ENCODE peak calls at places on chromosomes 4 and X, in nine cellular contexts. F, P, G, T, V, Z, I, Y and E are unnamed samples.

GRCh38 chrX:25012433-25012735 is 3.4 kb downstream of the ARX start:
- DNase-seq in F (peak), P (no peak), G (no peak), T (no peak), V (no peak), Z (no peak), I (no peak), Y (no peak), E (no peak)

GRCh38 chr4:22668301-22668700 is 24.4 kb upstream of the GBA3 start:
- DNase-seq in F (no peak), P (no peak), G (peak), T (peak), V (no peak), Z (peak), I (no peak), Y (no peak), E (no peak)

GRCh38 chr4:77177196-77177595 is 20.2 kb downstream of the CCNG2 start:
- DNase-seq in F (no peak), P (no peak), G (no peak), T (no peak), V (no peak), Z (no peak), I (no peak), Y (no peak), E (no peak)

GRCh38 chrX:7108995-7109634 is 38.4 kb upstream of the STS start:
- DNase-seq in F (no peak), P (no peak), G (no peak), T (peak), V (no peak), Z (no peak), I (no peak), Y (no peak), E (no peak)

GRCh38 chr4:172061204-172061603 is 248.0 kb downstream of the GALNTL6 start:
- DNase-seq in F (no peak), P (no peak), G (no peak), T (no peak), V (peak), Z (no peak), I (no peak), Y (no peak), E (no peak)

GRCh38 chr4:144501231-144501780 is 144.7 kb upstream of the HHIP start:
- DNase-seq in F (no peak), P (no peak), G (peak), T (no peak), V (no peak), Z (no peak), I (no peak), Y (no peak), E (no peak)

GRCh38 chr4:177308125-177308524 is 1.5 kb upstream of the NEIL3 start:
- DNase-seq in F (no peak), P (no peak), G (peak), T (peak), V (no peak), Z (peak), I (no peak), Y (no peak), E (no peak)

GRCh38 chrX:71909956-71910355 is 689 bp upstream of the NHSL2 start:
- DNase-seq in F (peak), P (no peak), G (no peak), T (peak), V (no peak), Z (peak), I (no peak), Y (no peak), E (no peak)

GRCh38 chrX:48520976-48521352 is 644 bp upstream of the EBP start:
- DNase-seq in F (no peak), P (no peak), G (no peak), T (no peak), V (no peak), Z (no peak), I (no peak), Y (no peak), E (no peak)

GRCh38 chrX:108029928-108030711 is 14.7 kb upstream of the VSIG1 start:
- DNase-seq in F (no peak), P (no peak), G (no peak), T (no peak), V (peak), Z (no peak), I (no peak), Y (no peak), E (no peak)

GRCh38 chr4:110164251-110164650 is 34.2 kb downstream of the ELOVL6 start:
- DNase-seq in F (no peak), P (no peak), G (peak), T (peak), V (no peak), Z (peak), I (no peak), Y (no peak), E (no peak)

GRCh38 chr4:30770049-30770549 is 49.9 kb downstream of the PCDH7 start:
- DNase-seq in F (no peak), P (no peak), G (no peak), T (peak), V (no peak), Z (peak), I (no peak), Y (no peak), E (no peak)

GRCh38 chr4:27008693-27009092 is 148.1 kb downstream of the STIM2 start:
- DNase-seq in F (no peak), P (no peak), G (no peak), T (no peak), V (no peak), Z (peak), I (no peak), Y (no peak), E (no peak)

GRCh38 chr4:8544741-8545438 is 35.3 kb upstream of the GPR78 start:
- DNase-seq in F (no peak), P (no peak), G (peak), T (peak), V (no peak), Z (peak), I (no peak), Y (no peak), E (no peak)

GRCh38 chr4:165464813-165465381 is 86.1 kb downstream of the CPE start:
- DNase-seq in F (no peak), P (no peak), G (peak), T (peak), V (peak), Z (peak), I (no peak), Y (no peak), E (peak)

GRCh38 chr4:138200236-138200590 is 41.9 kb downstream of the SLC7A11 start:
- DNase-seq in F (no peak), P (no peak), G (no peak), T (no peak), V (no peak), Z (no peak), I (no peak), Y (no peak), E (no peak)

GRCh38 chr4:124427095-124427767 is 285.3 kb downstream of the ANKRD50 start:
- DNase-seq in F (no peak), P (peak), G (no peak), T (peak), V (no peak), Z (peak), I (no peak), Y (no peak), E (no peak)

GRCh38 chr4:80393970-80394250 is 58.4 kb downstream of the CFAP299 start:
- DNase-seq in F (no peak), P (no peak), G (no peak), T (no peak), V (no peak), Z (no peak), I (no peak), Y (no peak), E (no peak)

GRCh38 chr4:146330392-146330791 is 116.1 kb downstream of the REELD1 start:
- DNase-seq in F (no peak), P (no peak), G (no peak), T (no peak), V (no peak), Z (peak), I (no peak), Y (no peak), E (no peak)

GRCh38 chr4:146333187-146333894 is 119.0 kb downstream of the REELD1 start:
- DNase-seq in F (no peak), P (no peak), G (peak), T (peak), V (peak), Z (peak), I (no peak), Y (no peak), E (peak)

GRCh38 chr4:146327859-146328258 is 113.5 kb downstream of the REELD1 start:
- DNase-seq in F (no peak), P (no peak), G (no peak), T (no peak), V (no peak), Z (no peak), I (no peak), Y (no peak), E (no peak)

GRCh38 chr4:146333895-146334262 is 119.5 kb downstream of the REELD1 start:
- DNase-seq in F (no peak), P (no peak), G (no peak), T (no peak), V (no peak), Z (no peak), I (no peak), Y (no peak), E (no peak)

GRCh38 chr4:146329042-146329716 is 114.8 kb downstream of the REELD1 start:
- DNase-seq in F (no peak), P (no peak), G (peak), T (peak), V (no peak), Z (peak), I (no peak), Y (no peak), E (no peak)
- TF ChIP-seq CTCF in F (no peak), P (no peak), G (no peak), T (no peak), V (no peak), Z (no peak), I (no peak), Y (no peak), E (no peak)

GRCh38 chr4:183557611-183558010 is 52.8 kb downstream of the ING2 start:
- DNase-seq in F (no peak), P (no peak), G (no peak), T (no peak), V (no peak), Z (no peak), I (no peak), Y (no peak), E (no peak)

GRCh38 chr4:183558873-183559272 is 54.0 kb downstream of the ING2 start:
- DNase-seq in F (no peak), P (no peak), G (no peak), T (no peak), V (no peak), Z (no peak), I (no peak), Y (no peak), E (no peak)

GRCh38 chr4:183556947-183557346 is 52.1 kb downstream of the ING2 start:
- DNase-seq in F (no peak), P (no peak), G (no peak), T (no peak), V (no peak), Z (no peak), I (no peak), Y (no peak), E (no peak)

GRCh38 chr4:183563874-183564273 is 59.0 kb downstream of the ING2 start:
- DNase-seq in F (no peak), P (peak), G (no peak), T (peak), V (no peak), Z (peak), I (no peak), Y (no peak), E (no peak)

DNA sequence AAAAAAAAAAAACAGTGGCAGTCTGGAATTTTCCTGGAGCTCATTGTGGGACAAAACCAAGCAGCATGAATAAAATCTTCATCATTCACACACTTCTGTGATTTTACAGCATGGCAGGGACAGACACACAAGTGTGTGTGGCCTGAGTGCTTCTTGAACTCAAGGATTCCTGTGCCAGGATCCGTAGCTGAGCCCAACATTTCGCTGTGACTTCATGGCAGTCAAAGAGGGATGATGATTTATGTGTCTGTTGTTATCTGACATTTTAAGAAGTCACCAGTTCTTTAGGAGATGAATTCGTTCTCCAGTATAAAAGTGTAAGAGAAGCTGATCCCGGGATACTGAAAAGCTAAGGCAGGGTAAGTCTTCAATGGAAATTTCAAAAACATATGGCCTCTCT is 57.0 kb downstream of the ING2 start:
- DNase-seq in F (no peak), P (no peak), G (no peak), T (no peak), V (no peak), Z (no peak), I (no peak), Y (no peak), E (no peak)
- TF ChIP-seq CTCF in F (no peak), P (no peak), G (no peak), T (no peak), V (no peak), Z (no peak), I (no peak), Y (no peak), E (no peak)

DNA sequence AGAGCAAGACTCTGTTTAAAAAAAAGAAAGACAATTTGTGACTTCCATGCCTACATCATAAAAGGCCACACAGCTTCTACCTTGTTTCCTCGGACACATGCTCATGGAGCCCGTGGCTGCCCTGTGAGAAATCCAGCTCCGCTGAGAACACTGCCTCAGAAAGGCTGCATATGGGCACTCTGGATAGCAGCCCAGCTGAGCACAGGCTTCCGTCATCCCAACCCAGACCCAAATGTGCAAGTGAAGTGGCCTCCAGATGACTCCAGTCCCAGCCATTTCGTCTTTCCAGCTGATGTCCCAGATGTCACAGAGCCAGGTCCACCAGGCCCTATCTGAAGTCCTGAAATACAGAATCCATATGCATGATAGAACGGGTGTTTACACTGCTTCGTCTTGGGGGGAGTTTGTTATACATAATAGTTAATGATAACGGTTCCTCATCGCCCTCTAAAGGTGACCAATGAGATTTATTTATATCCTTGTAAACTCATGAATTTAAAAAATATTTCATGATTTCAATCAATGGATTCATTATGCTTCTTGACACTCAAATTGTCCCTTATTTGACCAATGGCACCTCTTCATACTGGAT is 72.7 kb upstream of the TRIM2 start:
- DNase-seq in F (no peak), P (no peak), G (no peak), T (no peak), V (no peak), Z (no peak), I (no peak), Y (no peak), E (no peak)
- TF ChIP-seq CTCF in F (no peak), P (no peak), G (peak), T (no peak), V (no peak), Z (no peak), I (no peak), Y (peak), E (no peak)

GRCh38 chr4:24550773-24551172 is 33.6 kb downstream of the DHX15 start:
- DNase-seq in F (no peak), P (no peak), G (no peak), T (no peak), V (no peak), Z (peak), I (no peak), Y (no peak), E (no peak)

GRCh38 chr4:24557036-24558022 is 27.0 kb downstream of the DHX15 start:
- DNase-seq in F (no peak), P (no peak), G (peak), T (peak), V (no peak), Z (peak), I (no peak), Y (no peak), E (no peak)

GRCh38 chr4:24547979-24548378 is 36.4 kb downstream of the DHX15 start:
- DNase-seq in F (no peak), P (no peak), G (no peak), T (no peak), V (no peak), Z (no peak), I (no peak), Y (no peak), E (no peak)

DNA sequence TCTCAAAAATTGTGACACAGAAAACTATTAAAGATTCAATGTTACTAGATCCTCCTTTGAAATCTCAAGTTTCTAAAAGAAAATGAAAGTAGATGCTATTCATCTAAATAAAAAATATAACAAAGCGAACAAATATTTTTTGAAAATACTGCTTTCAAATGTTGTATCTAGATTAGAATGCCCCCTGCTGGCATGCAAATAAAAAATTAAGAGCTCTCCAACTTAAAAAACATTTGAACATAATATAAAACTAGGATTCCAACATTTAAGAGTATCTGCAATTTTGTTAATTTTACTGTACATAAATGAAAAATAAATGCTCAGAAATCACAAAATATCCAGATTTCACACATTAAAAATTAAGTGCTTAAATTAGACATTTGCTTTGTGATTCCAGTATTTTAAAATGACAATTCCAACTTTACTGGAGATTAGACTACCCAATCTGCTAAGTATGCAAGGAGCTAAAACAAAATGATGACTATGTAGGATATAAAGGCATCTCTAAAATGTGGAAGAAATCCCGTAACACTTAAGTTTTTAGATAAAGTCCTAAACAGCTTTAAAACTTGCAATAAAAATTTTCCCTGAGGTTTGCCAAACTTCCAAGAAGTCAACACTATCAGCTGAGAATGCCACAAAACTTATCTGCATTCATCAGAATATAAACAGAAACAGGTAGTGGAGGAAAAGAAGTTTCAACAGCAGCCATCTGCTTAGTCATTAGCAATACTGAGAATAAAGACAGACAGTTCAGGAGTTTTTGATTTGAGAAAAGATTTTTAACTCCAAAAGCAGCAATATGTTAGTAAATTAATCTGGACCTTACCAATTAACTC is 32.6 kb downstream of the DHX15 start:
- DNase-seq in F (no peak), P (no peak), G (no peak), T (peak), V (no peak), Z (peak), I (no peak), Y (no peak), E (no peak)
- TF ChIP-seq CTCF in F (no peak), P (no peak), G (no peak), T (peak), V (peak), Z (peak), I (peak), Y (peak), E (no peak)

GRCh38 chr4:173357939-173358338 is 12.8 kb upstream of the SAP30 start:
- DNase-seq in F (no peak), P (no peak), G (no peak), T (no peak), V (no peak), Z (no peak), I (no peak), Y (no peak), E (no peak)
- TF ChIP-seq CTCF in F (no peak), P (no peak), G (no peak), T (no peak), V (no peak), Z (no peak), I (no peak), Y (no peak), E (no peak)